ENCODE peak calls at places on chromosomes 6 and 20, in nine cellular contexts. K is colonic mucosa; B is AG09309; L is occipital lobe; O is NCI-H1092; J is stimulated activated CD4-positive, alpha-beta T cell treated with anti-CD3 and anti-CD28 coated beads, Interleukin-2, amount 100 ng/mL, for 4 hours; M is CD4-positive, alpha-beta T cell; R is activated T-cell treated with anti-CD3 and anti-CD28 coated beads for 1 hour; V is T-helper 1 cell. D is an unnamed sample.

GRCh38 chr20:22453244-22454080 is 130.9 kb downstream of the FOXA2 start:
- DNase-seq in K (peak; percentile 73), B (no peak), L (no peak), O (peak; percentile 16), J (no peak), M (no peak), R (no peak), V (no peak), D (peak; percentile 54)

GRCh38 chr20:54355631-54356280 is 119.6 kb upstream of the DOK5 start:
- DNase-seq in K (no peak), B (no peak), L (no peak), O (no peak), J (no peak), M (no peak), R (no peak), V (no peak), D (no peak)

GRCh38 chr6:26349964-26350857 is 14.8 kb upstream of the BTN3A2 start:
- DNase-seq in K (no peak), B (no peak), L (no peak), O (no peak), J (no peak), M (no peak), R (no peak), V (no peak), D (no peak)

GRCh38 chr6:160391419-160392116 is 43.4 kb downstream of the SLC22A3 start:
- DNase-seq in K (peak; percentile 30), B (no peak), L (no peak), O (no peak), J (no peak), M (no peak), R (no peak), V (no peak), D (peak; percentile 28)

GRCh38 chr6:127518212-127518709 is 874 bp downstream of the MTCL3 start:
- DNase-seq in K (no peak), B (no peak), L (peak; percentile 26), O (no peak), J (no peak), M (no peak), R (no peak), V (no peak), D (no peak)

GRCh38 chr6:37566209-37566859 is 66.6 kb upstream of the CCDC167 start:
- DNase-seq in K (peak; percentile 34), B (no peak), L (peak; percentile 28), O (peak; percentile 67), J (peak; percentile 49), M (peak; percentile 41), R (peak; percentile 70), V (peak; percentile 69), D (peak; percentile 57)

GRCh38 chr6:128599036-128599435 is 78.6 kb upstream of the PTPRK start:
- DNase-seq in K (no peak), B (no peak), L (no peak), O (no peak), J (no peak), M (no peak), R (no peak), V (no peak), D (no peak)

GRCh38 chr20:37195018-37195417 is 15.7 kb upstream of the MROH8 start:
- DNase-seq in K (no peak), B (no peak), L (no peak), O (no peak), J (no peak), M (no peak), R (no peak), V (no peak), D (peak; percentile 8)

GRCh38 chr20:13501500-13501899 is 137.2 kb downstream of the TASP1 start:
- DNase-seq in K (no peak), B (no peak), L (no peak), O (no peak), J (no peak), M (no peak), R (no peak), V (no peak), D (no peak)